ENCODE peak calls at places on chromosome 7, in five cellular contexts. C, A, P, M and U are unnamed samples.

GRCh38 chr7:31069880-31070555 is 17.9 kb downstream of the ADCYAP1R1 start:
- DNase-seq in C (no peak), P (no peak), A (no peak), M (no peak), U (no peak)

GRCh38 chr7:11548532-11548931 is 283.5 kb downstream of the THSD7A start:
- DNase-seq in M (no peak), C (no peak), A (no peak), P (peak), U (no peak)

GRCh38 chr7:47358944-47359588 is 222.8 kb downstream of the TNS3 start:
- DNase-seq in C (no peak), M (no peak), P (no peak), A (no peak), U (no peak)

GRCh38 chr7:117873933-117874530 is 791 bp upstream of the CTTNBP2 start:
- DNase-seq in A (no peak), M (no peak), P (no peak), C (no peak), U (no peak)

GRCh38 chr7:5284304-5285281 is 1.9 kb downstream of the SLC29A4 start:
- DNase-seq in P (peak), A (peak), M (peak), C (no peak), U (peak)

GRCh38 chr7:52447781-52448180 is 587.7 kb upstream of the POM121L12 start:
- DNase-seq in C (no peak), P (no peak), A (no peak), M (no peak), U (no peak)

GRCh38 chr7:102125127-102125561 is 161.5 kb upstream of the SH2B2 start:
- DNase-seq in C (peak), P (peak), M (peak), A (peak), U (peak)

GRCh38 chr7:100705341-100705752 is 574 bp upstream of the POP7 start:
- DNase-seq in P (peak), C (no peak), A (peak), M (peak), U (peak)

GRCh38 chr7:108347616-108348015 is 108.6 kb downstream of the NRCAM start:
- DNase-seq in P (peak), M (peak), A (no peak), C (no peak), U (no peak)

GRCh38 chr7:41224063-41224763 is 478.7 kb downstream of the INHBA start:
- DNase-seq in C (no peak), A (no peak), P (peak), M (peak), U (no peak)

GRCh38 chr7:72099784-72100183 is 312.4 kb downstream of the CALN1 start:
- DNase-seq in C (peak), M (no peak), A (no peak), P (no peak), U (no peak)

GRCh38 chr7:12834782-12835181 is 147.3 kb downstream of the ARL4A start:
- DNase-seq in P (no peak), C (no peak), M (no peak), A (no peak), U (no peak)

GRCh38 chr7:139116999-139117398 is 7.5 kb upstream of the ZC3HAV1 start:
- DNase-seq in A (no peak), P (no peak), C (no peak), M (no peak), U (no peak)

GRCh38 chr7:81155654-81156373 is 237.0 kb upstream of the SEMA3C start:
- DNase-seq in M (peak), P (peak), A (no peak), C (no peak), U (no peak)

GRCh38 chr7:141456298-141456697 is 94.9 kb upstream of the AGK start:
- DNase-seq in A (no peak), M (no peak), C (no peak), P (peak), U (no peak)

GRCh38 chr7:15915694-15916093 is 229.2 kb upstream of the MEOX2 start:
- DNase-seq in C (no peak), M (no peak), P (no peak), A (no peak), U (no peak)

GRCh38 chr7:105264707-105265106 is 124.0 kb downstream of the SRPK2 start:
- DNase-seq in A (no peak), P (no peak), M (no peak), C (no peak), U (no peak)